ENCODE peak calls at places on chromosomes 13 and 19, in four cellular contexts. L is K562, F is HepG2, E is GM12878. D is an unnamed sample.

GRCh38 chr13:99307648-99308339 is 595 bp upstream of the GPR183 start:
- DNase-seq in L (peak; percentile 15), F (no peak), E (no peak), D (no peak)

GRCh38 chr19:32404213-32404938 is 1.2 kb upstream of the DPY19L3 start:
- DNase-seq in L (no peak), F (peak; percentile 18), E (no peak), D (no peak)

GRCh38 chr13:113901231-113901630 is 37.4 kb upstream of the GAS6 start:
- DNase-seq in L (no peak), F (no peak), E (no peak), D (no peak)

GRCh38 chr13:44622701-44623100 is 46.6 kb upstream of the TSC22D1 start:
- DNase-seq in L (no peak), F (no peak), E (no peak), D (no peak)

GRCh38 chr13:40613192-40613818 is 53.1 kb downstream of the FOXO1 start:
- DNase-seq in L (no peak), F (no peak), E (peak; percentile 64), D (no peak)

GRCh38 chr19:4350726-4351125 is 7.4 kb downstream of the MPND start:
- DNase-seq in L (no peak), F (no peak), E (no peak), D (no peak)

GRCh38 chr19:17681505-17682125 is 6.5 kb downstream of the UNC13A start:
- DNase-seq in L (peak; percentile 92), F (no peak), E (no peak), D (peak; percentile 78)

GRCh38 chr19:708154-709141 is at the start of gene PALM:
- DNase-seq in L (peak; percentile 86), F (peak; percentile 39), E (no peak), D (peak; percentile 63)

GRCh38 chr13:33798023-33798422 is 19.9 kb upstream of the RFC3 start:
- DNase-seq in L (no peak), F (no peak), E (no peak), D (no peak)

GRCh38 chr13:38405216-38405615 is 55.6 kb downstream of the UFM1 start:
- DNase-seq in L (no peak), F (no peak), E (no peak), D (no peak)

GRCh38 chr19:18249834-18250233 is 23.6 kb upstream of the PDE4C start:
- DNase-seq in L (no peak), F (no peak), E (no peak), D (no peak)

GRCh38 chr13:20263393-20264044 is 31.4 kb upstream of the GJB6 start:
- DNase-seq in L (no peak), F (peak; percentile 59), E (no peak), D (no peak)

GRCh38 chr13:60787083-60787482 is 390.1 kb downstream of the TDRD3 start:
- DNase-seq in L (no peak), F (no peak), E (no peak), D (no peak)

GRCh38 chr13:80009760-80010159 is 331.2 kb downstream of the SPRY2 start:
- DNase-seq in L (no peak), F (no peak), E (no peak), D (no peak)

GRCh38 chr19:11560404-11560988 is 1.5 kb upstream of the ELOF1 start:
- DNase-seq in L (peak; percentile 68), F (peak; percentile 80), E (peak; percentile 83), D (peak; percentile 66)

GRCh38 chr19:17041994-17042393 is 15.4 kb upstream of the CPAMD8 start:
- DNase-seq in L (no peak), F (no peak), E (no peak), D (no peak)

GRCh38 chr13:37617162-37617561 is 18.6 kb upstream of the POSTN start:
- DNase-seq in L (no peak), F (no peak), E (no peak), D (no peak)

GRCh38 chr13:92950771-92951170 is 275.8 kb upstream of the GPC6 start:
- DNase-seq in L (no peak), F (no peak), E (no peak), D (no peak)

GRCh38 chr13:40221460-40222201 is 444.8 kb downstream of the FOXO1 start:
- DNase-seq in L (no peak), F (peak; percentile 41), E (no peak), D (no peak)

GRCh38 chr13:44237276-44237767 is 136.3 kb upstream of the SERP2 start:
- DNase-seq in L (no peak), F (no peak), E (peak; percentile 19), D (no peak)

GRCh38 chr13:53466576-53466975 is 438.0 kb downstream of the OLFM4 start:
- DNase-seq in L (no peak), F (no peak), E (no peak), D (no peak)
- TF ChIP-seq ETV6 in L (no peak), F (no peak), E (no peak), D (no peak)

GRCh38 chr19:45184115-45184514 is 5.5 kb downstream of the BLOC1S3 start:
- DNase-seq in L (no peak), F (no peak), E (no peak), D (no peak)

GRCh38 chr19:45191324-45191845 is 12.8 kb downstream of the BLOC1S3 start:
- DNase-seq in L (no peak), F (no peak), E (no peak), D (no peak)

GRCh38 chr19:45189971-45190370 is 11.4 kb downstream of the BLOC1S3 start:
- DNase-seq in L (no peak), F (no peak), E (no peak), D (no peak)

GRCh38 chr19:45186509-45187334 is 8.1 kb downstream of the BLOC1S3 start:
- DNase-seq in L (no peak), F (peak; percentile 75), E (no peak), D (no peak)

DNA sequence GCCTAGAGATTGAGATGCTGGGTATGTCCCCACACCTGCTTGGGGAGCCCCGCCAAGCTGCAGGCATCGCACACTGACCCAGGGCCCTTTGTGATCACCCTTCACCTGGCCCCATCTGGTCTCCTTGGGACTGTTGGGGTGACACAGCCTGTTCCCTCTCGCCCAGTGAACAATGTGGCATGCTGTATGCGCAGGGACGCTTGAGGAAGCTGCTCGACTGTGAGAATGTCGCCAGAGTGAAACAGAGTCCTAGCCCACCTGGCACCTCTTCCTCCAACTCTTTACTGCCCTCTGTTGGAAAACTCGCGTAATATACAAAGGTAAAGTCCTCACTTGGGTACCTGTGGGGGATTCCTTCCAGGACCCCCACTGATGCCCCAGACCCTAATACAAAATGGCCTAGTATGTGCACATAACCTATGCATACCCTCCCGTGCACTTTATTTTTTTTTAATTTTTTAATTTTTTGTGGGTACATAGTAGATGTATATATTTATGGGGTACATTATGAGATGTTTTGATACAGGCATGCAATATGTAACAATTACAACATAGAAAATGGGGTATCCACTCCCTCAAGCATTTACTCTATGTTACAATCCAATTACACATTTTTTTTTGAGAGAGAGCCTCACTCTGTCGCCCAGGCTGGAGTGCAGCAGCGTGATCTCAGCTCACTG is 9.0 kb downstream of the BLOC1S3 start:
- DNase-seq in L (peak; percentile 65), F (peak; percentile 49), E (no peak), D (peak; percentile 46)
- TF ChIP-seq USF2 in L (no peak), F (no peak), E (no peak), D (no peak)

GRCh38 chr13:46578590-46578975 is 25.6 kb downstream of the LRCH1 start:
- DNase-seq in L (no peak), F (no peak), E (no peak), D (no peak)
- TF ChIP-seq ETV6 in L (no peak), F (no peak), E (no peak), D (no peak)

DNA sequence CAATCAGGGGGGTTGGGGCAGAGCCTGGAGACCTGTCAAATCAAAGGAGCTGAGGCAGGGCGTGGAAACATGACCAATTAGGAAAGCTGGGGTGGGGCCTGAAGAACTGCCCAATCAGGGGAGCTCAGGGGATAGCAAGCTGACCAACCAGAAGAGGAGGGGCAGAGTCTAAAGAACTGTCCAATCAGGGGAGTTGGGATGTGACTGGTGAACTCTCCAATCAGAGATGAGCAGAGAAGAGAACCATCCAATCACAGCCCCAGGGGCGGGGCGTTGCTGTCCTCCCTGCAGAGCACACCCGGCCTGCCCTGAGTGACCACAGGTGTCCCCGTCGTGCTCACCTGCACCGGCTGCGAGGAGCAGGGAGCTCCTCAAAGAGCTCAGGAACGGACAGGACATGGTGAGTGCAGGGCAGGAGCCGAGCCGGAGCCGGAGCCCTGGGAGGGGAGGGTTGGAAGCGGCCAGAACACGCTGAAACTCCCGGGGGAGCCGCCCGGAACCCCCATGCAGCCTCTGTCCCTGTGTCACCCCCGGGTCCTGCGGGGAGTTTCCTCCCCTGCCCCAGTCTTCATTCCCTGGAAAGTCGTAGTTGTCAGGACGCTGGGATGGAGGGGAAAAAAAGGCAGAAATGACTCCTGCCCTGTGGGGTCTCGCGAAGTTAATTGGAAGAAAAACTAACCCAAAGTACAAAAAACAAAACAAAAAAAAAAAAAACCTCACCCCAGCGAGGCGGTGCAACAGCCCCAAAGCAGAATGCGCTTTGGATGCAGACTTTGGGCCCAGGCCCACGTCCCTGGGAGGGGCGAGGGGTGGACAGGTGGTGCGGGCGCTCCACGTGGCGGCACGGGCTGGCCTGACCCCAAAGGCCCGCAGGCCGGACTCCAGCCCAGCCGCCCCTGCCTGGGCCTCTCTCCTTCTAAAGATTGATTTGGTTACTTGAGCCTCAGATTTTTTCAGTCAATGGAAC is at the start of gene ZNF556:
- DNase-seq in L (peak; percentile 77), F (peak; percentile 100), E (no peak), D (no peak)
- TF ChIP-seq USF2 in L (no peak), F (no peak), E (no peak), D (no peak)

GRCh38 chr13:74289130-74289529 is 154.9 kb upstream of the KLF12 start:
- DNase-seq in L (no peak), F (no peak), E (no peak), D (no peak)

GRCh38 chr13:74288361-74288911 is 154.2 kb upstream of the KLF12 start:
- DNase-seq in L (no peak), F (no peak), E (no peak), D (peak; percentile 16)

GRCh38 chr13:74289861-74290260 is 155.7 kb upstream of the KLF12 start:
- DNase-seq in L (no peak), F (no peak), E (no peak), D (no peak)

GRCh38 chr13:74290324-74290773 is 156.1 kb upstream of the KLF12 start:
- DNase-seq in L (no peak), F (peak; percentile 9), E (no peak), D (peak; percentile 11)

GRCh38 chr13:74287672-74288169 is 153.5 kb upstream of the KLF12 start:
- DNase-seq in L (no peak), F (peak; percentile 89), E (no peak), D (peak; percentile 52)
- TF ChIP-seq ETV6 in L (no peak), F (no peak), E (no peak), D (no peak)

D was measured in WTC11.